ENCODE peak calls at places on chromosomes 7 and 10, in five cellular contexts. E is RKO, J is upper lobe of right lung, P is renal cortical epithelial cell, G is HS-27A. S is an unnamed sample.

GRCh38 chr10:111117528-111118277 is 40.9 kb downstream of the ADRA2A start:
- DNase-seq in E (no peak), J (peak; percentile 54), P (no peak), G (no peak), S (no peak)

GRCh38 chr7:130352335-130353074 is 7.9 kb downstream of the CPA5 start:
- DNase-seq in E (peak; percentile 29), J (no peak), P (peak; percentile 79), G (no peak), S (no peak)

GRCh38 chr7:21844742-21845141 is 101.0 kb downstream of the CDCA7L start:
- DNase-seq in E (peak; percentile 25), J (no peak), P (peak; percentile 53), G (no peak), S (no peak)

GRCh38 chr7:102814025-102814471 is 65.2 kb downstream of the FAM185A start:
- DNase-seq in E (peak; percentile 84), J (no peak), P (peak; percentile 90), G (no peak), S (no peak)

GRCh38 chr10:76126607-76127190 is 695.3 kb downstream of the LRMDA start:
- DNase-seq in E (no peak), J (no peak), P (peak; percentile 73), G (no peak), S (no peak)

GRCh38 chr10:70458329-70459060 is 17.0 kb upstream of the NODAL start:
- DNase-seq in E (no peak), J (peak; percentile 86), P (peak; percentile 53), G (no peak), S (no peak)

GRCh38 chr10:132438091-132439024 is 41.4 kb downstream of the PWWP2B start:
- DNase-seq in E (no peak), J (no peak), P (no peak), G (no peak), S (no peak)

GRCh38 chr7:66741706-66742053 is 1.1 kb downstream of the RABGEF1 start:
- DNase-seq in E (peak; percentile 67), J (no peak), P (no peak), G (no peak), S (no peak)

S was measured in SK-MEL-5.